ENCODE peak calls at places on chromosomes 12 and 14, in ten cellular contexts. One of them, this sample, is unnamed.

GRCh38 chr12:46555379-46555778 is 182.8 kb upstream of the SLC38A2 start:
- DNase-seq in stimulated activated CD4-positive, alpha-beta T cell treated with anti-CD3 and anti-CD28 coated beads, Interleukin-12 subunit alpha, Interleukin-12 subunit beta, amount 100 ng/mL, for 24 hours: no peak
- DNase-seq in stimulated activated CD8-positive, alpha-beta memory T cell treated with anti-CD3 and anti-CD28 coated beads, Interleukin-15, amount 100 ng/mL, for 1 hour: no peak
- DNase-seq in LoVo: no peak
- DNase-seq in heart left ventricle: no peak
- DNase-seq in HEK293T: no peak
- DNase-seq in naive thymus-derived CD8-positive, alpha-beta T cell: no peak
- DNase-seq in AG08396: peak; percentile 29
- DNase-seq in stomach: no peak
- DNase-seq in activated naive CD8-positive, alpha-beta T cell treated with anti-CD3 and anti-CD28 coated beads, Interleukin-2, amount 50 U/mL, for 16 hours: no peak
- DNase-seq in this sample: no peak

GRCh38 chr14:75223664-75224154 is 47.3 kb upstream of the TMED10 start:
- DNase-seq in stimulated activated CD4-positive, alpha-beta T cell treated with anti-CD3 and anti-CD28 coated beads, Interleukin-12 subunit alpha, Interleukin-12 subunit beta, amount 100 ng/mL, for 24 hours: no peak
- DNase-seq in stimulated activated CD8-positive, alpha-beta memory T cell treated with anti-CD3 and anti-CD28 coated beads, Interleukin-15, amount 100 ng/mL, for 1 hour: no peak
- DNase-seq in LoVo: no peak
- DNase-seq in heart left ventricle: peak; percentile 55
- DNase-seq in HEK293T: no peak
- DNase-seq in naive thymus-derived CD8-positive, alpha-beta T cell: no peak
- DNase-seq in AG08396: no peak
- DNase-seq in stomach: no peak
- DNase-seq in activated naive CD8-positive, alpha-beta T cell treated with anti-CD3 and anti-CD28 coated beads, Interleukin-2, amount 50 U/mL, for 16 hours: no peak
- DNase-seq in this sample: peak; percentile 42

GRCh38 chr12:32331133-32331532 is 68.2 kb upstream of the FGD4 start:
- DNase-seq in stimulated activated CD4-positive, alpha-beta T cell treated with anti-CD3 and anti-CD28 coated beads, Interleukin-12 subunit alpha, Interleukin-12 subunit beta, amount 100 ng/mL, for 24 hours: no peak
- DNase-seq in stimulated activated CD8-positive, alpha-beta memory T cell treated with anti-CD3 and anti-CD28 coated beads, Interleukin-15, amount 100 ng/mL, for 1 hour: no peak
- DNase-seq in LoVo: no peak
- DNase-seq in heart left ventricle: no peak
- DNase-seq in HEK293T: no peak
- DNase-seq in naive thymus-derived CD8-positive, alpha-beta T cell: no peak
- DNase-seq in AG08396: peak; percentile 32
- DNase-seq in stomach: no peak
- DNase-seq in activated naive CD8-positive, alpha-beta T cell treated with anti-CD3 and anti-CD28 coated beads, Interleukin-2, amount 50 U/mL, for 16 hours: no peak
- DNase-seq in this sample: no peak

GRCh38 chr14:106657460-106657859 is 1131.1 kb downstream of the TMEM121 start:
- DNase-seq in stimulated activated CD4-positive, alpha-beta T cell treated with anti-CD3 and anti-CD28 coated beads, Interleukin-12 subunit alpha, Interleukin-12 subunit beta, amount 100 ng/mL, for 24 hours: peak; percentile 17
- DNase-seq in stimulated activated CD8-positive, alpha-beta memory T cell treated with anti-CD3 and anti-CD28 coated beads, Interleukin-15, amount 100 ng/mL, for 1 hour: no peak
- DNase-seq in LoVo: no peak
- DNase-seq in heart left ventricle: no peak
- DNase-seq in HEK293T: no peak
- DNase-seq in naive thymus-derived CD8-positive, alpha-beta T cell: peak; percentile 62
- DNase-seq in AG08396: no peak
- DNase-seq in stomach: no peak
- DNase-seq in activated naive CD8-positive, alpha-beta T cell treated with anti-CD3 and anti-CD28 coated beads, Interleukin-2, amount 50 U/mL, for 16 hours: peak; percentile 27
- DNase-seq in this sample: no peak

GRCh38 chr12:53462935-53463334 is 11.0 kb downstream of the PCBP2 start:
- DNase-seq in stimulated activated CD4-positive, alpha-beta T cell treated with anti-CD3 and anti-CD28 coated beads, Interleukin-12 subunit alpha, Interleukin-12 subunit beta, amount 100 ng/mL, for 24 hours: no peak
- DNase-seq in stimulated activated CD8-positive, alpha-beta memory T cell treated with anti-CD3 and anti-CD28 coated beads, Interleukin-15, amount 100 ng/mL, for 1 hour: no peak
- DNase-seq in LoVo: no peak
- DNase-seq in heart left ventricle: no peak
- DNase-seq in HEK293T: no peak
- DNase-seq in naive thymus-derived CD8-positive, alpha-beta T cell: no peak
- DNase-seq in AG08396: no peak
- DNase-seq in stomach: no peak
- DNase-seq in activated naive CD8-positive, alpha-beta T cell treated with anti-CD3 and anti-CD28 coated beads, Interleukin-2, amount 50 U/mL, for 16 hours: no peak
- DNase-seq in this sample: peak; percentile 6

GRCh38 chr14:59177229-59177628 is 11.2 kb upstream of the DAAM1 start:
- DNase-seq in stimulated activated CD4-positive, alpha-beta T cell treated with anti-CD3 and anti-CD28 coated beads, Interleukin-12 subunit alpha, Interleukin-12 subunit beta, amount 100 ng/mL, for 24 hours: no peak
- DNase-seq in stimulated activated CD8-positive, alpha-beta memory T cell treated with anti-CD3 and anti-CD28 coated beads, Interleukin-15, amount 100 ng/mL, for 1 hour: no peak
- DNase-seq in LoVo: no peak
- DNase-seq in heart left ventricle: no peak
- DNase-seq in HEK293T: no peak
- DNase-seq in naive thymus-derived CD8-positive, alpha-beta T cell: no peak
- DNase-seq in AG08396: no peak
- DNase-seq in stomach: no peak
- DNase-seq in activated naive CD8-positive, alpha-beta T cell treated with anti-CD3 and anti-CD28 coated beads, Interleukin-2, amount 50 U/mL, for 16 hours: no peak
- DNase-seq in this sample: no peak

GRCh38 chr14:100328495-100329163 is 5.5 kb downstream of the SLC25A47 start:
- DNase-seq in stimulated activated CD4-positive, alpha-beta T cell treated with anti-CD3 and anti-CD28 coated beads, Interleukin-12 subunit alpha, Interleukin-12 subunit beta, amount 100 ng/mL, for 24 hours: no peak
- DNase-seq in stimulated activated CD8-positive, alpha-beta memory T cell treated with anti-CD3 and anti-CD28 coated beads, Interleukin-15, amount 100 ng/mL, for 1 hour: no peak
- DNase-seq in LoVo: no peak
- DNase-seq in heart left ventricle: no peak
- DNase-seq in HEK293T: no peak
- DNase-seq in naive thymus-derived CD8-positive, alpha-beta T cell: no peak
- DNase-seq in AG08396: no peak
- DNase-seq in stomach: no peak
- DNase-seq in activated naive CD8-positive, alpha-beta T cell treated with anti-CD3 and anti-CD28 coated beads, Interleukin-2, amount 50 U/mL, for 16 hours: no peak
- DNase-seq in this sample: no peak

GRCh38 chr12:84355561-84355960 is 557.0 kb downstream of the SLC6A15 start:
- DNase-seq in stimulated activated CD4-positive, alpha-beta T cell treated with anti-CD3 and anti-CD28 coated beads, Interleukin-12 subunit alpha, Interleukin-12 subunit beta, amount 100 ng/mL, for 24 hours: no peak
- DNase-seq in stimulated activated CD8-positive, alpha-beta memory T cell treated with anti-CD3 and anti-CD28 coated beads, Interleukin-15, amount 100 ng/mL, for 1 hour: no peak
- DNase-seq in LoVo: no peak
- DNase-seq in heart left ventricle: no peak
- DNase-seq in HEK293T: no peak
- DNase-seq in naive thymus-derived CD8-positive, alpha-beta T cell: no peak
- DNase-seq in AG08396: no peak
- DNase-seq in stomach: no peak
- DNase-seq in activated naive CD8-positive, alpha-beta T cell treated with anti-CD3 and anti-CD28 coated beads, Interleukin-2, amount 50 U/mL, for 16 hours: no peak
- DNase-seq in this sample: no peak

GRCh38 chr12:116759783-116760581 is 21.9 kb downstream of the RNFT2 start:
- DNase-seq in stimulated activated CD4-positive, alpha-beta T cell treated with anti-CD3 and anti-CD28 coated beads, Interleukin-12 subunit alpha, Interleukin-12 subunit beta, amount 100 ng/mL, for 24 hours: no peak
- DNase-seq in stimulated activated CD8-positive, alpha-beta memory T cell treated with anti-CD3 and anti-CD28 coated beads, Interleukin-15, amount 100 ng/mL, for 1 hour: no peak
- DNase-seq in LoVo: no peak
- DNase-seq in heart left ventricle: peak; percentile 22
- DNase-seq in HEK293T: no peak
- DNase-seq in naive thymus-derived CD8-positive, alpha-beta T cell: no peak
- DNase-seq in AG08396: no peak
- DNase-seq in stomach: no peak
- DNase-seq in activated naive CD8-positive, alpha-beta T cell treated with anti-CD3 and anti-CD28 coated beads, Interleukin-2, amount 50 U/mL, for 16 hours: no peak
- DNase-seq in this sample: no peak

GRCh38 chr12:41510470-41510869 is 322.4 kb downstream of the PDZRN4 start:
- DNase-seq in stimulated activated CD4-positive, alpha-beta T cell treated with anti-CD3 and anti-CD28 coated beads, Interleukin-12 subunit alpha, Interleukin-12 subunit beta, amount 100 ng/mL, for 24 hours: no peak
- DNase-seq in stimulated activated CD8-positive, alpha-beta memory T cell treated with anti-CD3 and anti-CD28 coated beads, Interleukin-15, amount 100 ng/mL, for 1 hour: no peak
- DNase-seq in LoVo: no peak
- DNase-seq in heart left ventricle: no peak
- DNase-seq in HEK293T: no peak
- DNase-seq in naive thymus-derived CD8-positive, alpha-beta T cell: no peak
- DNase-seq in AG08396: no peak
- DNase-seq in stomach: no peak
- DNase-seq in activated naive CD8-positive, alpha-beta T cell treated with anti-CD3 and anti-CD28 coated beads, Interleukin-2, amount 50 U/mL, for 16 hours: no peak
- DNase-seq in this sample: no peak

GRCh38 chr12:26938660-26939185 is 453 bp downstream of the FGFR1OP2 start:
- DNase-seq in stimulated activated CD4-positive, alpha-beta T cell treated with anti-CD3 and anti-CD28 coated beads, Interleukin-12 subunit alpha, Interleukin-12 subunit beta, amount 100 ng/mL, for 24 hours: no peak
- DNase-seq in stimulated activated CD8-positive, alpha-beta memory T cell treated with anti-CD3 and anti-CD28 coated beads, Interleukin-15, amount 100 ng/mL, for 1 hour: no peak
- DNase-seq in LoVo: peak; percentile 43
- DNase-seq in heart left ventricle: no peak
- DNase-seq in HEK293T: peak; percentile 13
- DNase-seq in naive thymus-derived CD8-positive, alpha-beta T cell: peak; percentile 23
- DNase-seq in AG08396: no peak
- DNase-seq in stomach: peak; percentile 38
- DNase-seq in activated naive CD8-positive, alpha-beta T cell treated with anti-CD3 and anti-CD28 coated beads, Interleukin-2, amount 50 U/mL, for 16 hours: no peak
- DNase-seq in this sample: no peak

GRCh38 chr12:62933220-62933870 is 1.6 kb downstream of the PPM1H start:
- DNase-seq in stimulated activated CD4-positive, alpha-beta T cell treated with anti-CD3 and anti-CD28 coated beads, Interleukin-12 subunit alpha, Interleukin-12 subunit beta, amount 100 ng/mL, for 24 hours: no peak
- DNase-seq in stimulated activated CD8-positive, alpha-beta memory T cell treated with anti-CD3 and anti-CD28 coated beads, Interleukin-15, amount 100 ng/mL, for 1 hour: no peak
- DNase-seq in LoVo: no peak
- DNase-seq in heart left ventricle: peak; percentile 50
- DNase-seq in HEK293T: peak; percentile 50
- DNase-seq in naive thymus-derived CD8-positive, alpha-beta T cell: no peak
- DNase-seq in AG08396: peak; percentile 26
- DNase-seq in stomach: peak; percentile 45
- DNase-seq in activated naive CD8-positive, alpha-beta T cell treated with anti-CD3 and anti-CD28 coated beads, Interleukin-2, amount 50 U/mL, for 16 hours: no peak
- DNase-seq in this sample: peak; percentile 16

GRCh38 chr12:98332626-98333025 is 182.8 kb upstream of the TMPO start:
- DNase-seq in stimulated activated CD4-positive, alpha-beta T cell treated with anti-CD3 and anti-CD28 coated beads, Interleukin-12 subunit alpha, Interleukin-12 subunit beta, amount 100 ng/mL, for 24 hours: no peak
- DNase-seq in stimulated activated CD8-positive, alpha-beta memory T cell treated with anti-CD3 and anti-CD28 coated beads, Interleukin-15, amount 100 ng/mL, for 1 hour: no peak
- DNase-seq in LoVo: no peak
- DNase-seq in heart left ventricle: no peak
- DNase-seq in HEK293T: no peak
- DNase-seq in naive thymus-derived CD8-positive, alpha-beta T cell: no peak
- DNase-seq in AG08396: no peak
- DNase-seq in stomach: no peak
- DNase-seq in activated naive CD8-positive, alpha-beta T cell treated with anti-CD3 and anti-CD28 coated beads, Interleukin-2, amount 50 U/mL, for 16 hours: no peak
- DNase-seq in this sample: no peak

GRCh38 chr12:10740182-10740581 is 17.1 kb upstream of the YBX3 start:
- DNase-seq in stimulated activated CD4-positive, alpha-beta T cell treated with anti-CD3 and anti-CD28 coated beads, Interleukin-12 subunit alpha, Interleukin-12 subunit beta, amount 100 ng/mL, for 24 hours: no peak
- DNase-seq in stimulated activated CD8-positive, alpha-beta memory T cell treated with anti-CD3 and anti-CD28 coated beads, Interleukin-15, amount 100 ng/mL, for 1 hour: no peak
- DNase-seq in LoVo: peak; percentile 70
- DNase-seq in heart left ventricle: no peak
- DNase-seq in HEK293T: no peak
- DNase-seq in naive thymus-derived CD8-positive, alpha-beta T cell: no peak
- DNase-seq in AG08396: no peak
- DNase-seq in stomach: no peak
- DNase-seq in activated naive CD8-positive, alpha-beta T cell treated with anti-CD3 and anti-CD28 coated beads, Interleukin-2, amount 50 U/mL, for 16 hours: no peak
- DNase-seq in this sample: no peak

GRCh38 chr14:100882026-100882967 is 21.2 kb downstream of the RTL1 start:
- DNase-seq in stimulated activated CD4-positive, alpha-beta T cell treated with anti-CD3 and anti-CD28 coated beads, Interleukin-12 subunit alpha, Interleukin-12 subunit beta, amount 100 ng/mL, for 24 hours: no peak
- DNase-seq in stimulated activated CD8-positive, alpha-beta memory T cell treated with anti-CD3 and anti-CD28 coated beads, Interleukin-15, amount 100 ng/mL, for 1 hour: no peak
- DNase-seq in LoVo: no peak
- DNase-seq in heart left ventricle: no peak
- DNase-seq in HEK293T: no peak
- DNase-seq in naive thymus-derived CD8-positive, alpha-beta T cell: no peak
- DNase-seq in AG08396: no peak
- DNase-seq in stomach: no peak
- DNase-seq in activated naive CD8-positive, alpha-beta T cell treated with anti-CD3 and anti-CD28 coated beads, Interleukin-2, amount 50 U/mL, for 16 hours: no peak
- DNase-seq in this sample: no peak

GRCh38 chr12:19575307-19576243 is 136.3 kb downstream of the AEBP2 start:
- DNase-seq in stimulated activated CD4-positive, alpha-beta T cell treated with anti-CD3 and anti-CD28 coated beads, Interleukin-12 subunit alpha, Interleukin-12 subunit beta, amount 100 ng/mL, for 24 hours: no peak
- DNase-seq in stimulated activated CD8-positive, alpha-beta memory T cell treated with anti-CD3 and anti-CD28 coated beads, Interleukin-15, amount 100 ng/mL, for 1 hour: no peak
- DNase-seq in LoVo: peak; percentile 32
- DNase-seq in heart left ventricle: peak; percentile 81
- DNase-seq in HEK293T: peak; percentile 21
- DNase-seq in naive thymus-derived CD8-positive, alpha-beta T cell: no peak
- DNase-seq in AG08396: peak; percentile 27
- DNase-seq in stomach: peak; percentile 39
- DNase-seq in activated naive CD8-positive, alpha-beta T cell treated with anti-CD3 and anti-CD28 coated beads, Interleukin-2, amount 50 U/mL, for 16 hours: no peak
- DNase-seq in this sample: peak; percentile 6

GRCh38 chr14:81222694-81223093 is 1.9 kb upstream of the GTF2A1 start:
- DNase-seq in stimulated activated CD4-positive, alpha-beta T cell treated with anti-CD3 and anti-CD28 coated beads, Interleukin-12 subunit alpha, Interleukin-12 subunit beta, amount 100 ng/mL, for 24 hours: no peak
- DNase-seq in stimulated activated CD8-positive, alpha-beta memory T cell treated with anti-CD3 and anti-CD28 coated beads, Interleukin-15, amount 100 ng/mL, for 1 hour: no peak
- DNase-seq in LoVo: no peak
- DNase-seq in heart left ventricle: no peak
- DNase-seq in HEK293T: no peak
- DNase-seq in naive thymus-derived CD8-positive, alpha-beta T cell: no peak
- DNase-seq in AG08396: no peak
- DNase-seq in stomach: no peak
- DNase-seq in activated naive CD8-positive, alpha-beta T cell treated with anti-CD3 and anti-CD28 coated beads, Interleukin-2, amount 50 U/mL, for 16 hours: no peak
- DNase-seq in this sample: no peak

GRCh38 chr14:25111061-25111601 is 61.2 kb upstream of the STXBP6 start:
- DNase-seq in stimulated activated CD4-positive, alpha-beta T cell treated with anti-CD3 and anti-CD28 coated beads, Interleukin-12 subunit alpha, Interleukin-12 subunit beta, amount 100 ng/mL, for 24 hours: no peak
- DNase-seq in stimulated activated CD8-positive, alpha-beta memory T cell treated with anti-CD3 and anti-CD28 coated beads, Interleukin-15, amount 100 ng/mL, for 1 hour: no peak
- DNase-seq in LoVo: no peak
- DNase-seq in heart left ventricle: peak; percentile 36
- DNase-seq in HEK293T: no peak
- DNase-seq in naive thymus-derived CD8-positive, alpha-beta T cell: no peak
- DNase-seq in AG08396: peak; percentile 61
- DNase-seq in stomach: peak; percentile 49
- DNase-seq in activated naive CD8-positive, alpha-beta T cell treated with anti-CD3 and anti-CD28 coated beads, Interleukin-2, amount 50 U/mL, for 16 hours: no peak
- DNase-seq in this sample: no peak

GRCh38 chr12:19186722-19187661 is 57.5 kb downstream of the PLEKHA5 start:
- DNase-seq in stimulated activated CD4-positive, alpha-beta T cell treated with anti-CD3 and anti-CD28 coated beads, Interleukin-12 subunit alpha, Interleukin-12 subunit beta, amount 100 ng/mL, for 24 hours: no peak
- DNase-seq in stimulated activated CD8-positive, alpha-beta memory T cell treated with anti-CD3 and anti-CD28 coated beads, Interleukin-15, amount 100 ng/mL, for 1 hour: no peak
- DNase-seq in LoVo: peak; percentile 61
- DNase-seq in heart left ventricle: no peak
- DNase-seq in HEK293T: peak; percentile 26
- DNase-seq in naive thymus-derived CD8-positive, alpha-beta T cell: no peak
- DNase-seq in AG08396: peak; percentile 19
- DNase-seq in stomach: no peak
- DNase-seq in activated naive CD8-positive, alpha-beta T cell treated with anti-CD3 and anti-CD28 coated beads, Interleukin-2, amount 50 U/mL, for 16 hours: no peak
- DNase-seq in this sample: no peak

GRCh38 chr14:75752086-75752485 is 91.0 kb downstream of the TTLL5 start:
- DNase-seq in stimulated activated CD4-positive, alpha-beta T cell treated with anti-CD3 and anti-CD28 coated beads, Interleukin-12 subunit alpha, Interleukin-12 subunit beta, amount 100 ng/mL, for 24 hours: no peak
- DNase-seq in stimulated activated CD8-positive, alpha-beta memory T cell treated with anti-CD3 and anti-CD28 coated beads, Interleukin-15, amount 100 ng/mL, for 1 hour: no peak
- DNase-seq in LoVo: no peak
- DNase-seq in heart left ventricle: no peak
- DNase-seq in HEK293T: no peak
- DNase-seq in naive thymus-derived CD8-positive, alpha-beta T cell: no peak
- DNase-seq in AG08396: no peak
- DNase-seq in stomach: no peak
- DNase-seq in activated naive CD8-positive, alpha-beta T cell treated with anti-CD3 and anti-CD28 coated beads, Interleukin-2, amount 50 U/mL, for 16 hours: no peak
- DNase-seq in this sample: no peak

GRCh38 chr12:123991402-123991951 is 18.5 kb downstream of the ZNF664 start:
- DNase-seq in stimulated activated CD4-positive, alpha-beta T cell treated with anti-CD3 and anti-CD28 coated beads, Interleukin-12 subunit alpha, Interleukin-12 subunit beta, amount 100 ng/mL, for 24 hours: no peak
- DNase-seq in stimulated activated CD8-positive, alpha-beta memory T cell treated with anti-CD3 and anti-CD28 coated beads, Interleukin-15, amount 100 ng/mL, for 1 hour: no peak
- DNase-seq in LoVo: peak; percentile 73
- DNase-seq in heart left ventricle: no peak
- DNase-seq in HEK293T: no peak
- DNase-seq in naive thymus-derived CD8-positive, alpha-beta T cell: no peak
- DNase-seq in AG08396: no peak
- DNase-seq in stomach: no peak
- DNase-seq in activated naive CD8-positive, alpha-beta T cell treated with anti-CD3 and anti-CD28 coated beads, Interleukin-2, amount 50 U/mL, for 16 hours: no peak
- DNase-seq in this sample: no peak

GRCh38 chr12:89098390-89099102 is 253.8 kb downstream of the DUSP6 start:
- DNase-seq in stimulated activated CD4-positive, alpha-beta T cell treated with anti-CD3 and anti-CD28 coated beads, Interleukin-12 subunit alpha, Interleukin-12 subunit beta, amount 100 ng/mL, for 24 hours: no peak
- DNase-seq in stimulated activated CD8-positive, alpha-beta memory T cell treated with anti-CD3 and anti-CD28 coated beads, Interleukin-15, amount 100 ng/mL, for 1 hour: no peak
- DNase-seq in LoVo: no peak
- DNase-seq in heart left ventricle: peak; percentile 26
- DNase-seq in HEK293T: no peak
- DNase-seq in naive thymus-derived CD8-positive, alpha-beta T cell: no peak
- DNase-seq in AG08396: no peak
- DNase-seq in stomach: peak; percentile 48
- DNase-seq in activated naive CD8-positive, alpha-beta T cell treated with anti-CD3 and anti-CD28 coated beads, Interleukin-2, amount 50 U/mL, for 16 hours: no peak
- DNase-seq in this sample: no peak

GRCh38 chr14:73753043-73753886 is 39.1 kb upstream of the PNMA1 start:
- DNase-seq in stimulated activated CD4-positive, alpha-beta T cell treated with anti-CD3 and anti-CD28 coated beads, Interleukin-12 subunit alpha, Interleukin-12 subunit beta, amount 100 ng/mL, for 24 hours: no peak
- DNase-seq in stimulated activated CD8-positive, alpha-beta memory T cell treated with anti-CD3 and anti-CD28 coated beads, Interleukin-15, amount 100 ng/mL, for 1 hour: no peak
- DNase-seq in LoVo: peak; percentile 58
- DNase-seq in heart left ventricle: no peak
- DNase-seq in HEK293T: no peak
- DNase-seq in naive thymus-derived CD8-positive, alpha-beta T cell: no peak
- DNase-seq in AG08396: no peak
- DNase-seq in stomach: peak; percentile 76
- DNase-seq in activated naive CD8-positive, alpha-beta T cell treated with anti-CD3 and anti-CD28 coated beads, Interleukin-2, amount 50 U/mL, for 16 hours: no peak
- DNase-seq in this sample: no peak

GRCh38 chr14:31239673-31240072 is 32.1 kb upstream of the HECTD1 start:
- DNase-seq in stimulated activated CD4-positive, alpha-beta T cell treated with anti-CD3 and anti-CD28 coated beads, Interleukin-12 subunit alpha, Interleukin-12 subunit beta, amount 100 ng/mL, for 24 hours: no peak
- DNase-seq in stimulated activated CD8-positive, alpha-beta memory T cell treated with anti-CD3 and anti-CD28 coated beads, Interleukin-15, amount 100 ng/mL, for 1 hour: no peak
- DNase-seq in LoVo: no peak
- DNase-seq in heart left ventricle: no peak
- DNase-seq in HEK293T: no peak
- DNase-seq in naive thymus-derived CD8-positive, alpha-beta T cell: no peak
- DNase-seq in AG08396: no peak
- DNase-seq in stomach: no peak
- DNase-seq in activated naive CD8-positive, alpha-beta T cell treated with anti-CD3 and anti-CD28 coated beads, Interleukin-2, amount 50 U/mL, for 16 hours: no peak
- DNase-seq in this sample: no peak

GRCh38 chr12:11946161-11946560 is 124.6 kb upstream of the BCL2L14 start:
- DNase-seq in stimulated activated CD4-positive, alpha-beta T cell treated with anti-CD3 and anti-CD28 coated beads, Interleukin-12 subunit alpha, Interleukin-12 subunit beta, amount 100 ng/mL, for 24 hours: no peak
- DNase-seq in stimulated activated CD8-positive, alpha-beta memory T cell treated with anti-CD3 and anti-CD28 coated beads, Interleukin-15, amount 100 ng/mL, for 1 hour: no peak
- DNase-seq in LoVo: no peak
- DNase-seq in heart left ventricle: no peak
- DNase-seq in HEK293T: no peak
- DNase-seq in naive thymus-derived CD8-positive, alpha-beta T cell: no peak
- DNase-seq in AG08396: no peak
- DNase-seq in stomach: no peak
- DNase-seq in activated naive CD8-positive, alpha-beta T cell treated with anti-CD3 and anti-CD28 coated beads, Interleukin-2, amount 50 U/mL, for 16 hours: no peak
- DNase-seq in this sample: no peak

GRCh38 chr12:124550123-124551089 is 17.0 kb downstream of the NCOR2 start:
- DNase-seq in stimulated activated CD4-positive, alpha-beta T cell treated with anti-CD3 and anti-CD28 coated beads, Interleukin-12 subunit alpha, Interleukin-12 subunit beta, amount 100 ng/mL, for 24 hours: no peak
- DNase-seq in stimulated activated CD8-positive, alpha-beta memory T cell treated with anti-CD3 and anti-CD28 coated beads, Interleukin-15, amount 100 ng/mL, for 1 hour: no peak
- DNase-seq in LoVo: no peak
- DNase-seq in heart left ventricle: no peak
- DNase-seq in HEK293T: no peak
- DNase-seq in naive thymus-derived CD8-positive, alpha-beta T cell: no peak
- DNase-seq in AG08396: no peak
- DNase-seq in stomach: no peak
- DNase-seq in activated naive CD8-positive, alpha-beta T cell treated with anti-CD3 and anti-CD28 coated beads, Interleukin-2, amount 50 U/mL, for 16 hours: no peak
- DNase-seq in this sample: no peak

GRCh38 chr14:104787736-104788532 is 7.6 kb downstream of the AKT1 start:
- DNase-seq in stimulated activated CD4-positive, alpha-beta T cell treated with anti-CD3 and anti-CD28 coated beads, Interleukin-12 subunit alpha, Interleukin-12 subunit beta, amount 100 ng/mL, for 24 hours: no peak
- DNase-seq in stimulated activated CD8-positive, alpha-beta memory T cell treated with anti-CD3 and anti-CD28 coated beads, Interleukin-15, amount 100 ng/mL, for 1 hour: no peak
- DNase-seq in LoVo: no peak
- DNase-seq in heart left ventricle: no peak
- DNase-seq in HEK293T: no peak
- DNase-seq in naive thymus-derived CD8-positive, alpha-beta T cell: peak; percentile 4
- DNase-seq in AG08396: no peak
- DNase-seq in stomach: no peak
- DNase-seq in activated naive CD8-positive, alpha-beta T cell treated with anti-CD3 and anti-CD28 coated beads, Interleukin-2, amount 50 U/mL, for 16 hours: no peak
- DNase-seq in this sample: no peak

GRCh38 chr14:68683326-68683725 is 109.5 kb downstream of the ZFP36L1 start:
- DNase-seq in stimulated activated CD4-positive, alpha-beta T cell treated with anti-CD3 and anti-CD28 coated beads, Interleukin-12 subunit alpha, Interleukin-12 subunit beta, amount 100 ng/mL, for 24 hours: no peak
- DNase-seq in stimulated activated CD8-positive, alpha-beta memory T cell treated with anti-CD3 and anti-CD28 coated beads, Interleukin-15, amount 100 ng/mL, for 1 hour: no peak
- DNase-seq in LoVo: no peak
- DNase-seq in heart left ventricle: no peak
- DNase-seq in HEK293T: no peak
- DNase-seq in naive thymus-derived CD8-positive, alpha-beta T cell: no peak
- DNase-seq in AG08396: no peak
- DNase-seq in stomach: no peak
- DNase-seq in activated naive CD8-positive, alpha-beta T cell treated with anti-CD3 and anti-CD28 coated beads, Interleukin-2, amount 50 U/mL, for 16 hours: no peak
- DNase-seq in this sample: no peak